ENCODE peak calls at places on chromosomes 6 and 20, in ten cellular contexts. O, I, A, H, K, P, V, F, W and E are unnamed samples.

GRCh38 chr20:4471221-4471620 is 250.5 kb upstream of the PRND start:
- DNase-seq in O (no peak), I (no peak), A (no peak), H (no peak), K (no peak), P (no peak), V (no peak), F (no peak), W (no peak), E (no peak)

GRCh38 chr6:131946404-131946991 is 4.7 kb downstream of the CCN2 start:
- DNase-seq in O (no peak), I (peak; percentile 68), A (no peak), H (no peak), K (no peak), P (peak; percentile 50), V (peak; percentile 70), F (peak; percentile 54), W (peak; percentile 65), E (no peak)

GRCh38 chr6:36605560-36606391 is 11.6 kb downstream of the SRSF3 start:
- DNase-seq in O (no peak), I (no peak), A (no peak), H (no peak), K (no peak), P (no peak), V (no peak), F (no peak), W (peak; percentile 54), E (no peak)

GRCh38 chr6:21451546-21452013 is 142.0 kb upstream of the SOX4 start:
- DNase-seq in O (no peak), I (no peak), A (no peak), H (no peak), K (no peak), P (peak; percentile 85), V (no peak), F (no peak), W (no peak), E (no peak)

GRCh38 chr20:22918286-22918983 is 116.7 kb upstream of the SSTR4 start:
- DNase-seq in O (no peak), I (no peak), A (no peak), H (no peak), K (no peak), P (no peak), V (no peak), F (no peak), W (peak; percentile 16), E (no peak)

GRCh38 chr20:42102000-42102399 is 483.8 kb upstream of the CHD6 start:
- DNase-seq in O (no peak), I (no peak), A (no peak), H (no peak), K (no peak), P (no peak), V (no peak), F (no peak), W (no peak), E (no peak)

GRCh38 chr20:58480455-58481356 is 34.5 kb downstream of the APCDD1L start:
- DNase-seq in O (no peak), I (no peak), A (no peak), H (no peak), K (no peak), P (no peak), V (no peak), F (no peak), W (no peak), E (no peak)

GRCh38 chr20:22312744-22313346 is 271.5 kb downstream of the FOXA2 start:
- DNase-seq in O (no peak), I (peak; percentile 63), A (peak; percentile 51), H (peak; percentile 44), K (peak; percentile 23), P (peak; percentile 53), V (peak; percentile 17), F (peak; percentile 75), W (peak; percentile 64), E (peak; percentile 58)

GRCh38 chr6:72657798-72658197 is 35.9 kb downstream of the KCNQ5 start:
- DNase-seq in O (no peak), I (no peak), A (no peak), H (no peak), K (no peak), P (no peak), V (no peak), F (no peak), W (peak; percentile 10), E (no peak)

GRCh38 chr20:23879328-23879798 is at the start of gene CST5:
- DNase-seq in O (no peak), I (no peak), A (no peak), H (no peak), K (no peak), P (no peak), V (no peak), F (no peak), W (no peak), E (no peak)

GRCh38 chr6:12331951-12332749 is 42.0 kb downstream of the EDN1 start:
- DNase-seq in O (no peak), I (peak; percentile 99), A (peak; percentile 42), H (no peak), K (no peak), P (peak; percentile 90), V (no peak), F (no peak), W (peak; percentile 68), E (no peak)

GRCh38 chr6:41462980-41463930 is 82.9 kb upstream of the FOXP4 start:
- DNase-seq in O (peak; percentile 88), I (peak; percentile 36), A (peak; percentile 39), H (no peak), K (peak; percentile 27), P (peak; percentile 77), V (peak; percentile 26), F (peak; percentile 59), W (peak; percentile 82), E (peak; percentile 75)

GRCh38 chr6:42404494-42404893 is 47.2 kb downstream of the TRERF1 start:
- DNase-seq in O (no peak), I (peak; percentile 53), A (peak; percentile 72), H (no peak), K (peak; percentile 82), P (no peak), V (no peak), F (peak; percentile 80), W (peak; percentile 51), E (no peak)

GRCh38 chr6:42512498-42513042 is 51.3 kb upstream of the UBR2 start:
- DNase-seq in O (no peak), I (no peak), A (no peak), H (peak; percentile 28), K (no peak), P (no peak), V (no peak), F (peak; percentile 52), W (no peak), E (no peak)

DNA sequence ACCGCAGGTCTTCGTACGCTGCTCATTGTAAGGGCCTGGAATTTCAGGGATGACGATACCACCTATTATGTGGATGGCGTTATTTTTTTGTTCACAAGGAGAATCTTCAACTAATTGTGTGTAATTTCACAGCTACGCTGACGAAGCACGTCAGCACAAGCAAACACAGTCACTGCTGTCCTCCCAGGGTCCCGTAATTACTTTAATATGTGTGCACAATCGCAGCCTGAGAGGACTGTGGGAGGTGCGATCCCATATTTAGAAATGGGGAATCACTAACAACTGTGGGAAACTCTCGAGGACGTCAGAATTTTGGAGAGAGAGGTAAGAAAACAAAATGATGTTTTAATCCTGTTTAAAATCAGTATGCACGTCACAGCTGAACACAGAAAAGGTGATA is 40.2 kb upstream of the DACT2 start:
- DNase-seq in O (peak; percentile 13), I (no peak), A (no peak), H (no peak), K (no peak), P (no peak), V (no peak), F (no peak), W (no peak), E (no peak)
- TF ChIP-seq CTCF in O (no peak), I (no peak), A (no peak), H (no peak), K (no peak), P (no peak), V (no peak), F (no peak), W (no peak), E (no peak)

GRCh38 chr20:56179051-56179450 is 69.5 kb upstream of the MC3R start:
- DNase-seq in O (no peak), I (no peak), A (no peak), H (no peak), K (no peak), P (no peak), V (no peak), F (no peak), W (no peak), E (no peak)
- H3K27ac ChIP-seq in O (no peak overlapping the region), I (no peak overlapping the region), A (no peak overlapping the region), H (no peak overlapping the region), K (no peak overlapping the region), P (no peak overlapping the region), V (no peak overlapping the region), F (no peak overlapping the region), W (no peak overlapping the region), E (no peak overlapping the region)

DNA sequence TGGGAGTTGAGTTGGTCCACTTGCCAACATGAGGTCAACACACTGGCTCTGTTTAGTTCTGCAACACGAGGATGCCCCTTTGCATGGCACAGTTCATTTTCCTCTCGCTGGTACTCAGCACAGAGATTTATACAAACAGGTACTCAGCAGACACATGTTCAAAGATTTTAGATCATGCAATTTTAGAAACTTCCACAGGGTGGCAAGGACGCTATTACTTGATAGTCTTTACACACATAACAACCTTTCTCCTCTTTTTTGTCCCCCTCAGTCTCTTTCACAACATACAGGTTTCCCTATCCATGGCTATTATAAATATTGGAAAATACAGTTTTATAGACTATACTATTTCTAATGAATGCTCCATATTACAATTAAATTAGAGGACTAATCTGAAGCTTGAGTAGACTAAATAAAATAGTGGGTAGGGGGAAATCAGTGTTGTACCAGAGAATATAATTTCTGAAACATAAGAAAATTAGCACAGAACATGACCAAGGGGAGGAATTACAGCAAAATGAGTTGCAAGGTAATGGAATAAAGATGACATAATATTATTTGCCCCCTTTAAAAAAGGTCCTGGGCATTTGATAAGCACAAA is 331.8 kb upstream of the BTBD3 start:
- DNase-seq in O (no peak), I (peak; percentile 32), A (peak; percentile 24), H (peak; percentile 43), K (peak; percentile 23), P (peak; percentile 16), V (no peak), F (peak; percentile 69), W (peak; percentile 27), E (no peak)
- TF ChIP-seq CTCF in O (peak; percentile 19), I (peak; percentile 39), A (peak; percentile 58), H (peak; percentile 51), K (peak; percentile 37), P (no peak), V (peak; percentile 27), F (peak; percentile 41), W (peak; percentile 33), E (peak; percentile 19)

GRCh38 chr6:16126881-16127280 is 2.0 kb upstream of the MYLIP start:
- DNase-seq in O (no peak), I (no peak), A (no peak), H (no peak), K (no peak), P (no peak), V (peak; percentile 66), F (no peak), W (no peak), E (no peak)
- H3K27ac ChIP-seq in O (no peak overlapping the region), I (no peak overlapping the region), A (no peak overlapping the region), H (no peak overlapping the region), K (no peak overlapping the region), P (no peak overlapping the region), V (peak overlapping the region; percentile 51), F (no peak overlapping the region), W (no peak overlapping the region), E (no peak overlapping the region)